ENCODE peak calls at places on chromosome 2, in five cellular contexts. J, U, W, L and B are unnamed samples.

GRCh38 chr2:212441821-212442220 is 96.8 kb downstream of the ERBB4 start:
- DNase-seq in J (no peak), U (no peak), W (no peak), L (no peak), B (no peak)

GRCh38 chr2:120566331-120567035 is 169.2 kb upstream of the GLI2 start:
- DNase-seq in J (peak), U (peak), W (no peak), L (no peak), B (no peak)

GRCh38 chr2:92073036-92073814 is 2798.0 kb upstream of the TEKT4 start:
- DNase-seq in J (peak), U (no peak), W (no peak), L (no peak), B (peak)

GRCh38 chr2:157825885-157826284 is 50.2 kb downstream of the ACVR1 start:
- DNase-seq in J (no peak), U (no peak), W (no peak), L (no peak), B (peak)

GRCh38 chr2:24749069-24749691 is 44.0 kb downstream of the PTRHD1 start:
- DNase-seq in J (no peak), U (no peak), W (no peak), L (no peak), B (no peak)

GRCh38 chr2:10398496-10398895 is 49.6 kb downstream of the ODC1 start:
- DNase-seq in J (no peak), U (no peak), W (no peak), L (no peak), B (no peak)

GRCh38 chr2:14907014-14907612 is 274.6 kb downstream of the LRATD1 start:
- DNase-seq in J (no peak), U (no peak), W (no peak), L (no peak), B (no peak)

GRCh38 chr2:64543006-64543697 is 19.0 kb downstream of the AFTPH start:
- DNase-seq in J (no peak), U (no peak), W (no peak), L (no peak), B (no peak)

GRCh38 chr2:43303889-43304288 is 77.5 kb upstream of the ZFP36L2 start:
- DNase-seq in J (no peak), U (no peak), W (no peak), L (no peak), B (no peak)

GRCh38 chr2:152553518-152553917 is 163.7 kb downstream of the PRPF40A start:
- DNase-seq in J (no peak), U (no peak), W (no peak), L (no peak), B (no peak)

GRCh38 chr2:203444738-203445137 is 90.4 kb downstream of the RAPH1 start:
- DNase-seq in J (no peak), U (peak), W (no peak), L (no peak), B (no peak)

GRCh38 chr2:185012643-185013042 is 414.3 kb downstream of the ZNF804A start:
- DNase-seq in J (no peak), U (no peak), W (peak), L (no peak), B (no peak)

GRCh38 chr2:70371753-70372152 is 69.9 kb upstream of the FAM136A start:
- DNase-seq in J (no peak), U (no peak), W (no peak), L (no peak), B (no peak)

GRCh38 chr2:215238485-215239098 is 73.3 kb upstream of the ATIC start:
- DNase-seq in J (no peak), U (no peak), W (no peak), L (no peak), B (no peak)

GRCh38 chr2:169561364-169561763 is 12.3 kb downstream of the FASTKD1 start:
- DNase-seq in J (no peak), U (no peak), W (no peak), L (no peak), B (no peak)

GRCh38 chr2:47058061-47058931 is 96.8 kb downstream of the STPG4 start:
- DNase-seq in J (no peak), U (peak), W (no peak), L (no peak), B (no peak)

GRCh38 chr2:37625781-37626548 is 45.5 kb downstream of the CDC42EP3 start:
- DNase-seq in J (no peak), U (peak), W (no peak), L (peak), B (no peak)

GRCh38 chr2:134232868-134233732 is 20.8 kb upstream of the MGAT5 start:
- DNase-seq in J (no peak), U (no peak), W (no peak), L (no peak), B (no peak)

GRCh38 chr2:220434365-220434764 is 806.9 kb downstream of the SLC4A3 start:
- DNase-seq in J (no peak), U (no peak), W (no peak), L (no peak), B (no peak)

DNA sequence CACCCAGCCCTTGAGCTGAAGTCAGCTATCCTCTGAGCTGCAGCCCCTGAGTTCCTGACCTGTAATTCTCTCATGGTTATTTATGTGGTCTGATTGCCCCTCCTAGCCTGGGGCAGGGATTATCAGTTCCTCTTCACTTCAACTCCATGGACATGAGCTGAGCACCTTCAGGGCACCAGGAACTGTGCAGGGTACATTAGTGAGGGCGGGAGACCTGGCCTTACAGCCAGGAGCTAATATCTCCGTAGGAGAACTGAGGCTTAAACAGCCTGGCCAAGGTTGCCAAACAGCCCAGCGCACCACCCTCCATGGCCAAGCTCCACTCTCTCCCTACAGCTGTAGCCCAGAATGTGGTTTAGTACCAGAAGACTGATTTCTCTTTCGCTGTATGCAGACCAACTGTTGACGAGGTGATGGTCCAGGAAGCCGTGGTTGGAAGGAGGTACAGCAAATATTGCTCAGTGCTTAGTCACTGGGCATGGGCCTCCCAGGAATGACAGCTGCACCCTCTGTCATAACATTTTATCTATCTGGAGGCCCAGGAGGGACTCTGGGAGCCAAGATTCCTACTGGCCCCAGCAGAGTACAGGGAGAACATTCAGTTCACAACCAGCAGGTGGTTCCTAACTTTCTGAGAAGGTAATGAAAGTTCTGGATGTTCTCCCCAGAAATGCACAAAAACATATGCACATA is 228.7 kb upstream of the SIX2 start:
- DNase-seq in J (no peak), U (no peak), W (peak), L (no peak), B (no peak)
- TF ChIP-seq POLR2A in J (no peak), U (no peak), W (no peak), L (no peak), B (no peak)

GRCh38 chr2:20565623-20566236 is 85.2 kb downstream of the HS1BP3 start:
- DNase-seq in J (no peak), U (peak), W (no peak), L (no peak), B (no peak)
- TF ChIP-seq CTCF in J (no peak), U (no peak), W (no peak), L (no peak), B (no peak)

DNA sequence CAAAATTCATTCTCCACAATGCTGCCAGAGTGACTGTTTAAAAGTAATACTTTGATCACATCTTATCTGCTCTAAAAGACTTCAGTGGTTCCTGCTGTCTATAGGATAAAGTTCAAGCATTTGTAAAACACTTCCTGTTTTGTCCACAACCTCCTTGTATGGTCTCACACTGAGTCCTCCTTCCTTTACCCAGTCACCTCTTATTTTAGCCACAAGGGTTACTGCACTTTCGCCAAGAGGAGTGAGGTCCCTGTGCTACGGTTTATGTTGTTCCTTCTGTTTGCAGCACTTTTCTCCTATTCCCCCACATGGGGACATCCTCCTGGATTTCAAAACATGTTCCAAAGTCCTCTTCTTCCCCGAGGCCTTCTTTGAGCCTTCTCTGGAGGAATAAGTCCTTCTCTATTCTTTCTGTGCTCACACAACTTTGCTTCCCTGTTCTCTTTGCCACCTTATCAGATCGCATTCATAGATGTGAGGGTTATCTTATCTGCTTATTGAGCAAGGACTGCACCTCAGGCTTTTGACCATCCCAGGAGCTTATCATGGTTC is 112.2 kb upstream of the NABP1 start:
- DNase-seq in J (no peak), U (no peak), W (no peak), L (no peak), B (no peak)
- H3K4me3 ChIP-seq in J (no peak), U (no peak), W (no peak), L (no peak), B (no peak)

GRCh38 chr2:29193681-29194080 is 78.5 kb downstream of the CLIP4 start:
- DNase-seq in J (no peak), U (no peak), W (no peak), L (no peak), B (no peak)

GRCh38 chr2:29193111-29193510 is 77.9 kb downstream of the CLIP4 start:
- DNase-seq in J (no peak), U (no peak), W (no peak), L (no peak), B (no peak)

GRCh38 chr2:29195796-29196195 is 80.6 kb downstream of the CLIP4 start:
- DNase-seq in J (no peak), U (no peak), W (no peak), L (no peak), B (no peak)

GRCh38 chr2:29192526-29192925 is 77.3 kb downstream of the CLIP4 start:
- DNase-seq in J (no peak), U (no peak), W (no peak), L (no peak), B (no peak)

DNA sequence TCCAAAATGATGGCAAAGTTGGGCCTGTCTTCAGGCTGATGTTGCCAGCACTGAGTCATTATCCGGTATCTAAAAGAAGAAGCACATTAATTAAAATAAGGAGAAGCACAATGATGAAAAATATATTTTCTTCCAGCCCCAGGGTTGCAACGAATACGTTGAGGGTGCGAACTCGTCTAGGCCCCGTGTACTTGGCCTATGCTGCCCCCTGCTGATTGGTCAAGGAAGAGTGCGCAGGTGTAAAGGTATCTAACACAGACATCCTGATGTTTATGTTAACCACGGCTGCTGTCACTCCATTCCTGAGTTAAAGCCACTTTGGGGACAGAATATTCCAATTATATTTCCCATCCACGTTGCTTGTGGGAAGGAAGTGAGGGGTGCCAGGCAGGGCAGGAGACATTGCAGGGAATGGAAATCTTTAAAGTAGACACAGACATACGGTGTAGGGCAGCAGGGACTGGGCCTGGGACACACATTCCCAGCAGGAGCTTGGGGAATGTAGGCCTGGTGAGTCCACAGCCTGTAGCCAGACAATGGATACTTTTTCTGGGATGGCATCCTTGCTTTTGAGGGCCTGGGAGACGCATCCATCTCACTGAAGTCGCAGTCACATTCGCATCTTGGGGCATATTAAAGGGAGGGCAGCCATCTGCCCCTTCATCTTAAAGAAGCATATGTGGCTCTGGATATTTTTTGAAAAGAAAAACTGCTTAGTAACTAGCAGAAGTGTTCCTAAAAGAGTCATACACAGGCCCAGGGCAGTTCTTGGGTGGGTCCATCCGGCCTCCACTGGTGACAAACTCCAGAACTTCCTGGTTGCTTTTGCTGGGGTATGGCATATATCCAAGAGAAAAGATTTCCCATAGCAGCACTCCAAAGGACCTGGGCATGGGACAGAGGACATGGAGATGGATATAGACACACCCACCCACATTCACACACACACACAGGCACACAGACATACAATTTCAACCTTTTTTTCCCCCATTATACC is 81.9 kb downstream of the CLIP4 start:
- DNase-seq in J (peak), U (peak), W (peak), L (peak), B (peak)
- TF ChIP-seq POLR2A in J (no peak), U (no peak), W (no peak), L (no peak), B (no peak)

GRCh38 chr2:68900496-68901198 is 29.4 kb upstream of the BMP10 start:
- DNase-seq in J (no peak), U (no peak), W (no peak), L (no peak), B (no peak)
- TF ChIP-seq CTCF in J (no peak), U (no peak), W (no peak), L (no peak), B (no peak)

GRCh38 chr2:197197808-197198409 is 112.7 kb downstream of the ANKRD44 start:
- DNase-seq in J (no peak), U (no peak), W (no peak), L (peak), B (no peak)
- H3K4me3 ChIP-seq in J (no peak), U (no peak), W (no peak), L (peak), B (no peak)

GRCh38 chr2:146576301-146576700 is 1268.5 kb upstream of the ACVR2A start:
- DNase-seq in J (no peak), U (no peak), W (no peak), L (no peak), B (no peak)
- TF ChIP-seq POLR2A in J (no peak), U (no peak), W (no peak), L (no peak), B (no peak)

DNA sequence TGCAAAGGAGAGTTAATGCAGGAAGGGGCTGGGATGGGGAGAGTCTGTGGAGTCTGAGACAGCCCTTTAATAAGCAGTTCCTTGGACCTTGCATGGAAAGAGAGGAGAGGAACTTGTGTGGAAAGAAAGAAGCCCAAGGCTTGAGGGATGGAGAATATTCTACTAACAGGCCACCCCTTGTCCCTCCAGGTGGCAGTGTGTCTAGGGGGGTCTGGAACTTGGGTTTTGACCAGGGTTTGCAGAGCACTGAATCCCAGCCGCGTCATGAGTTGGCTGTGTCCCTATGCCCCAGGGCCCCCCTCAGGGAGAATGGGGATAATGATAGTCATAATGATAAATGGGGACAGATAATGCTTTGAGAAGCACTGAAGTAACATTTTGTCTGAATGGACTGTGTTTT is 15.0 kb downstream of the TCF7L1 start:
- DNase-seq in J (no peak), U (no peak), W (no peak), L (no peak), B (no peak)
- TF ChIP-seq CTCF in J (no peak), U (no peak), W (no peak), L (no peak), B (no peak)